ENCODE peak calls at places on chromosomes 7 and 10, in seven cellular contexts. O is left ventricle myocardium inferior, E is fibroblast of lung, J is H7, N is IMR-90, M is prostate gland, S is endodermal cell. Y is an unnamed sample.

GRCh38 chr7:30247546-30248386 is 36.6 kb upstream of the ZNRF2 start:
- DNase-seq in E (no peak), M (no peak), J (no peak), N (no peak), O (no peak), S (no peak), Y (no peak)

GRCh38 chr7:97422046-97422445 is 304.5 kb downstream of the SDHAF3 start:
- DNase-seq in M (no peak), O (no peak), N (no peak), S (no peak), J (no peak), E (no peak), Y (no peak)

GRCh38 chr7:157520249-157520648 is 183.4 kb downstream of the DNAJB6 start:
- DNase-seq in O (no peak), N (no peak), M (no peak), J (no peak), S (no peak), E (no peak), Y (no peak)

GRCh38 chr10:111079241-111079760 is 2.5 kb downstream of the ADRA2A start:
- DNase-seq in S (peak; percentile 48), E (no peak), J (no peak), N (no peak), O (no peak), M (no peak), Y (no peak)

GRCh38 chr10:6117711-6118110 is 28.9 kb downstream of the RBM17 start:
- DNase-seq in S (no peak), M (no peak), E (no peak), O (no peak), N (no peak), J (no peak), Y (no peak)

GRCh38 chr7:18086165-18087030 is 58.8 kb upstream of the PRPS1L1 start:
- DNase-seq in N (no peak), J (peak; percentile 77), M (no peak), S (peak; percentile 72), E (no peak), O (peak; percentile 43), Y (no peak)

GRCh38 chr7:139730746-139731612 is 46.8 kb downstream of the HIPK2 start:
- DNase-seq in N (peak; percentile 72), J (no peak), S (peak; percentile 23), M (peak; percentile 40), E (peak; percentile 90), O (peak; percentile 80), Y (no peak)

GRCh38 chr7:32093415-32094408 is 23.5 kb upstream of the PDE1C start:
- DNase-seq in S (no peak), O (peak; percentile 59), E (peak; percentile 93), N (peak; percentile 82), J (no peak), M (peak; percentile 69), Y (peak; percentile 45)

GRCh38 chr10:82319046-82319445 is 444.1 kb downstream of the NRG3 start:
- DNase-seq in O (no peak), E (no peak), J (no peak), S (no peak), N (no peak), M (no peak), Y (no peak)

GRCh38 chr7:52634996-52635395 is 400.4 kb upstream of the POM121L12 start:
- DNase-seq in S (peak; percentile 82), N (no peak), J (peak; percentile 6), E (no peak), M (no peak), O (no peak), Y (no peak)

GRCh38 chr7:31758770-31759169 is 71.8 kb downstream of the PPP1R17 start:
- DNase-seq in E (no peak), J (no peak), S (no peak), O (no peak), M (no peak), N (peak; percentile 13), Y (no peak)

GRCh38 chr7:44187636-44188416 is 1.4 kb downstream of the GCK start:
- DNase-seq in S (peak; percentile 44), J (no peak), O (no peak), E (no peak), N (no peak), M (no peak), Y (no peak)

GRCh38 chr10:24989867-24990266 is 26.1 kb downstream of the ENKUR start:
- DNase-seq in N (peak; percentile 23), M (no peak), O (no peak), E (peak; percentile 58), S (no peak), J (no peak), Y (no peak)

GRCh38 chr7:90824386-90825307 is 228.5 kb downstream of the CDK14 start:
- DNase-seq in J (no peak), O (no peak), M (no peak), S (no peak), N (peak; percentile 91), E (peak; percentile 84), Y (no peak)

GRCh38 chr7:55326079-55326847 is 38.9 kb upstream of the LANCL2 start:
- DNase-seq in S (no peak), J (no peak), M (no peak), O (no peak), E (peak; percentile 33), N (no peak), Y (no peak)

GRCh38 chr10:9833871-9834454 is 1183.7 kb upstream of the CELF2 start:
- DNase-seq in E (no peak), S (no peak), M (no peak), J (peak; percentile 3), O (no peak), N (no peak), Y (no peak)

GRCh38 chr10:119715628-119716505 is 10.0 kb upstream of the INPP5F start:
- DNase-seq in E (peak; percentile 23), O (no peak), S (no peak), M (no peak), J (no peak), N (no peak), Y (no peak)

GRCh38 chr10:29163746-29164145 is 125.1 kb upstream of the LYZL1 start:
- DNase-seq in M (no peak), S (no peak), N (peak; percentile 78), O (no peak), E (no peak), J (no peak), Y (peak; percentile 58)

GRCh38 chr10:121459279-121459764 is 138.9 kb downstream of the FGFR2 start:
- DNase-seq in N (no peak), S (no peak), J (no peak), O (no peak), E (no peak), M (no peak), Y (no peak)

GRCh38 chr10:77724820-77725219 is 87.2 kb upstream of the KCNMA1 start:
- DNase-seq in E (no peak), S (no peak), J (no peak), N (no peak), O (no peak), M (no peak), Y (no peak)

GRCh38 chr7:15686209-15686956 is at the start of gene MEOX2:
- DNase-seq in M (no peak), S (peak; percentile 72), N (peak; percentile 7), J (peak; percentile 46), E (peak; percentile 89), O (peak; percentile 84), Y (no peak)
- H3K4me3 ChIP-seq in M (peak within 1 kb of the TSS; percentile 15), S (peak within 1 kb of the TSS; percentile 73), N (no peak within 1 kb of the TSS), J (peak within 1 kb of the TSS; percentile 29), E (peak within 1 kb of the TSS; percentile 57), O (peak within 1 kb of the TSS; percentile 75), Y (peak within 1 kb of the TSS; percentile 27)

GRCh38 chr10:32540691-32541470 is 94.9 kb downstream of the CCDC7 start:
- DNase-seq in O (no peak), N (no peak), S (no peak), E (no peak), M (no peak), J (no peak), Y (no peak)
- H3K36me3 ChIP-seq in O (no peaks in the 10 kb centered on the region), N (no peaks in the 10 kb centered on the region), S (no peaks in the 10 kb centered on the region), E (no peaks in the 10 kb centered on the region), M (no peaks in the 10 kb centered on the region), J (no peaks in the 10 kb centered on the region), Y (no peaks in the 10 kb centered on the region)

DNA sequence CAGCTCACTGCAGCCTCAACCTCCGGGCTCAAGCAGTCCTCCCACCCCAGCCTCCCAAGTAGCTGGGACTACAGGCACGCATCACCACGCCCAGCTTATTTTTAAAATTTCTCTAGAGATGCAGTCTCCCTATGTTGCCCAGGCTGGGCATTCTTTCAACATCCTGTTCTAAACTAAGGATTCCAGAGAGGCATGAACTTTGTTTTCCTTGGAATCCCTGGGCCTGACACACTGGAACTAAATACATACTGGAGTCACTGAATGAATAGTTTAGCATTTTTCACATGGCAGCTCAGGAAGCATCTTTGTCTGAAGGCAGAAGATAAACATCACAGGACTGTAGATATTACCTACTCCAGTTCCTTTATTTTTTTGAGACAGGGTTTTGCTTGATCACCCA is 108.7 kb downstream of the ITIH5 start:
- DNase-seq in E (no peak), S (no peak), J (no peak), O (no peak), N (no peak), M (no peak), Y (no peak)
- H3K4me3 ChIP-seq in E (no peak overlapping the region), S (no peak overlapping the region), J (no peak overlapping the region), O (no peak overlapping the region), N (no peak overlapping the region), M (no peak overlapping the region), Y (no peak overlapping the region)

GRCh38 chr10:48472670-48473069 is 132.2 kb downstream of the ARHGAP22 start:
- DNase-seq in E (no peak), S (peak; percentile 34), M (no peak), N (no peak), O (no peak), J (no peak), Y (no peak)
- H3K36me3 ChIP-seq in E (peaks cover 1% of the 10 kb centered on the region), S (no peaks in the 10 kb centered on the region), M (no peaks in the 10 kb centered on the region), N (no peaks in the 10 kb centered on the region), O (no peaks in the 10 kb centered on the region), J (no peaks in the 10 kb centered on the region), Y (no peaks in the 10 kb centered on the region)

GRCh38 chr7:42198296-42198695 is 38.7 kb downstream of the GLI3 start:
- DNase-seq in M (peak; percentile 64), N (no peak), J (no peak), S (no peak), E (no peak), O (no peak), Y (no peak)

GRCh38 chr7:42198974-42199668 is 37.9 kb downstream of the GLI3 start:
- DNase-seq in N (no peak), S (no peak), M (no peak), O (no peak), J (no peak), E (peak; percentile 15), Y (no peak)

GRCh38 chr7:42202601-42203000 is 34.4 kb downstream of the GLI3 start:
- DNase-seq in O (no peak), S (no peak), E (no peak), J (no peak), M (no peak), N (no peak), Y (no peak)

GRCh38 chr7:42207420-42207819 is 29.6 kb downstream of the GLI3 start:
- DNase-seq in M (no peak), E (no peak), N (no peak), S (no peak), O (no peak), J (no peak), Y (no peak)

DNA sequence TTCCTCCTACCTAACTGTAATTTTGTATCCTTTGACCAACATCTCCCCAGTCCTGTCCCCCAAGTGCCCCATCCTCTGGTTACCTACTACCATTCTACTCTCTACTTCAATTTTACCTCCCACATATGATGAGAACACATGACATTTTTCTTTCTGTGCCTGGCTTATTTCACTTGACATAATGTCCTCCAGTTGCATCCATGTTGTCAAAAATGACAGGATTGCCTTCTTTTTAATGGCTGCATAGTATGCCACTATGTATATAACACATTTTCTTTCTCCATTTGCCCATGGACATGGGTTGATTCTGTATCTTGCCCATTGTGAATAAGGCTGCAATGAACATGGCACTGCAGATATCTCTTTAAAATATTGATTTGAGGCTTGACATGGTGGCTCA is 33.7 kb downstream of the GLI3 start:
- DNase-seq in J (no peak), E (no peak), N (no peak), O (no peak), M (no peak), S (no peak), Y (no peak)
- H3K4me3 ChIP-seq in J (no peak overlapping the region), E (no peak overlapping the region), N (no peak overlapping the region), O (no peak overlapping the region), M (no peak overlapping the region), S (no peak overlapping the region), Y (no peak overlapping the region)